ENCODE peak calls at places on chromosomes 5 and 9, in five cellular contexts. V, N, S, I and P are unnamed samples.

GRCh38 chr9:130237763-130238524 is 27.6 kb upstream of the HMCN2 start:
- DNase-seq in V (no peak), N (no peak), S (no peak), I (no peak), P (no peak)

GRCh38 chr9:114805670-114806551 is at the start of gene TNFSF15:
- DNase-seq in V (no peak), N (peak; percentile 88), S (peak; percentile 40), I (peak; percentile 18), P (peak; percentile 68)

GRCh38 chr5:166509085-166509484 is 1782.4 kb upstream of the WWC1 start:
- DNase-seq in V (peak; percentile 2), N (no peak), S (no peak), I (peak; percentile 84), P (no peak)

GRCh38 chr5:19125956-19126713 is 861.9 kb downstream of the CDH18 start:
- DNase-seq in V (no peak), N (no peak), S (peak; percentile 0), I (no peak), P (no peak)

GRCh38 chr5:53922508-53923498 is 362.4 kb downstream of the NDUFS4 start:
- DNase-seq in V (no peak), N (no peak), S (no peak), I (no peak), P (no peak)

GRCh38 chr5:128414469-128414868 is 123.6 kb downstream of the FBN2 start:
- DNase-seq in V (no peak), N (no peak), S (no peak), I (no peak), P (no peak)

GRCh38 chr9:19989213-19989612 is 200.4 kb upstream of the SLC24A2 start:
- DNase-seq in V (no peak), N (no peak), S (no peak), I (no peak), P (no peak)

GRCh38 chr5:160685219-160685618 is 166.8 kb downstream of the ATP10B start:
- DNase-seq in V (no peak), N (no peak), S (no peak), I (no peak), P (no peak)

GRCh38 chr9:28031521-28032177 is 458.4 kb upstream of the C9orf72 start:
- DNase-seq in V (no peak), N (no peak), S (no peak), I (peak; percentile 80), P (no peak)

GRCh38 chr9:2291980-2292704 is 277.0 kb downstream of the SMARCA2 start:
- DNase-seq in V (peak; percentile 54), N (peak; percentile 92), S (peak; percentile 11), I (no peak), P (no peak)

GRCh38 chr9:70257991-70258691 is 637 bp upstream of the SMC5 start:
- DNase-seq in V (peak; percentile 68), N (peak; percentile 64), S (peak; percentile 57), I (peak; percentile 65), P (no peak)

GRCh38 chr9:123091459-123091858 is 58.0 kb downstream of the GPR21 start:
- DNase-seq in V (no peak), N (no peak), S (no peak), I (no peak), P (no peak)

GRCh38 chr9:88922091-88922490 is 69.2 kb upstream of the S1PR3 start:
- DNase-seq in V (no peak), N (no peak), S (no peak), I (no peak), P (no peak)

GRCh38 chr5:171736976-171737848 is 48.4 kb upstream of the SMIM23 start:
- DNase-seq in V (peak; percentile 23), N (no peak), S (peak; percentile 3), I (no peak), P (no peak)

GRCh38 chr5:160133071-160133917 is 14.0 kb upstream of the PWWP2A start:
- DNase-seq in V (peak; percentile 80), N (no peak), S (peak; percentile 65), I (peak; percentile 74), P (peak; percentile 9)

GRCh38 chr9:88110026-88110425 is 28.2 kb downstream of the SPATA31C2 start:
- DNase-seq in V (no peak), N (no peak), S (no peak), I (no peak), P (no peak)

GRCh38 chr9:112900901-112901300 is 10.2 kb upstream of the SLC46A2 start:
- DNase-seq in V (no peak), N (no peak), S (no peak), I (no peak), P (no peak)

GRCh38 chr9:268616-269015 is 54.0 kb downstream of the DOCK8 start:
- DNase-seq in V (no peak), N (no peak), S (no peak), I (no peak), P (no peak)

GRCh38 chr5:96288166-96288844 is 144.7 kb downstream of the PCSK1 start:
- DNase-seq in V (peak; percentile 64), N (no peak), S (no peak), I (no peak), P (no peak)

GRCh38 chr9:86034863-86035734 is 64.3 kb downstream of the GOLM1 start:
- DNase-seq in V (peak; percentile 60), N (no peak), S (peak; percentile 44), I (peak; percentile 69), P (peak; percentile 44)

GRCh38 chr9:114278881-114279570 is 43.9 kb upstream of the ORM1 start:
- DNase-seq in V (peak; percentile 47), N (peak; percentile 54), S (peak; percentile 65), I (no peak), P (no peak)

GRCh38 chr5:73648490-73648889 is 22.5 kb downstream of the ARHGEF28 start:
- DNase-seq in V (no peak), N (no peak), S (no peak), I (no peak), P (no peak)

GRCh38 chr5:14063691-14064090 is 79.5 kb upstream of the TRIO start:
- DNase-seq in V (peak; percentile 5), N (no peak), S (peak; percentile 36), I (no peak), P (no peak)

GRCh38 chr9:127833555-127833954 is 20.9 kb downstream of the ENG start:
- DNase-seq in V (peak; percentile 91), N (no peak), S (no peak), I (no peak), P (no peak)

GRCh38 chr5:95020382-95020781 is 264.5 kb downstream of the MCTP1 start:
- DNase-seq in V (no peak), N (no peak), S (no peak), I (no peak), P (no peak)

GRCh38 chr5:106521701-106522100 is 1149.0 kb downstream of the EFNA5 start:
- DNase-seq in V (peak; percentile 13), N (no peak), S (peak; percentile 71), I (no peak), P (peak; percentile 88)

GRCh38 chr5:142697846-142698245 is 12.0 kb upstream of the FGF1 start:
- DNase-seq in V (peak; percentile 55), N (no peak), S (peak; percentile 31), I (no peak), P (no peak)

GRCh38 chr9:37037744-37038640 is 3.9 kb upstream of the PAX5 start:
- DNase-seq in V (peak; percentile 54), N (no peak), S (no peak), I (peak; percentile 79), P (no peak)

GRCh38 chr9:8857330-8858249 is 1058.0 kb upstream of the DMAC1 start:
- DNase-seq in V (peak; percentile 32), N (no peak), S (peak; percentile 22), I (peak; percentile 89), P (peak; percentile 21)

GRCh38 chr9:68685213-68685612 is 19.8 kb upstream of the PIP5K1B start:
- DNase-seq in V (no peak), N (no peak), S (no peak), I (no peak), P (no peak)

GRCh38 chr5:75348241-75348640 is 11.2 kb downstream of the HMGCR start:
- DNase-seq in V (no peak), N (no peak), S (peak; percentile 39), I (no peak), P (no peak)

GRCh38 chr9:98306384-98307145 is 51.1 kb upstream of the TBC1D2 start:
- DNase-seq in V (no peak), N (no peak), S (no peak), I (no peak), P (no peak)

GRCh38 chr9:4538107-4538506 is 47.8 kb downstream of the SLC1A1 start:
- DNase-seq in V (no peak), N (no peak), S (no peak), I (no peak), P (no peak)

GRCh38 chr5:179079165-179079987 is 19.2 kb downstream of the ZNF354C start:
- DNase-seq in V (peak; percentile 6), N (no peak), S (no peak), I (no peak), P (no peak)
- H3K9me3 ChIP-seq in V (peaks cover 39% of the 10 kb centered on the region), N (peaks cover 79% of the 10 kb centered on the region), S (peaks cover 54% of the 10 kb centered on the region), I (peaks cover 68% of the 10 kb centered on the region), P (peaks cover 23% of the 10 kb centered on the region)

GRCh38 chr5:10445352-10445751 is 3.7 kb downstream of the ROPN1L start:
- DNase-seq in V (no peak), N (no peak), S (no peak), I (no peak), P (no peak)
- H2AFZ ChIP-seq in V (no peak overlapping the region), N (no peak overlapping the region), S (no peak overlapping the region), I (no peak overlapping the region), P (peak overlapping the region; percentile 63)

GRCh38 chr5:178368278-178368677 is 135.7 kb upstream of the PHYKPL start:
- DNase-seq in V (no peak), N (no peak), S (no peak), I (no peak), P (no peak)
- H3K9me3 ChIP-seq in V (no peaks in the 10 kb centered on the region), N (no peaks in the 10 kb centered on the region), S (peaks cover 9% of the 10 kb centered on the region), I (no peaks in the 10 kb centered on the region), P (no peaks in the 10 kb centered on the region)

DNA sequence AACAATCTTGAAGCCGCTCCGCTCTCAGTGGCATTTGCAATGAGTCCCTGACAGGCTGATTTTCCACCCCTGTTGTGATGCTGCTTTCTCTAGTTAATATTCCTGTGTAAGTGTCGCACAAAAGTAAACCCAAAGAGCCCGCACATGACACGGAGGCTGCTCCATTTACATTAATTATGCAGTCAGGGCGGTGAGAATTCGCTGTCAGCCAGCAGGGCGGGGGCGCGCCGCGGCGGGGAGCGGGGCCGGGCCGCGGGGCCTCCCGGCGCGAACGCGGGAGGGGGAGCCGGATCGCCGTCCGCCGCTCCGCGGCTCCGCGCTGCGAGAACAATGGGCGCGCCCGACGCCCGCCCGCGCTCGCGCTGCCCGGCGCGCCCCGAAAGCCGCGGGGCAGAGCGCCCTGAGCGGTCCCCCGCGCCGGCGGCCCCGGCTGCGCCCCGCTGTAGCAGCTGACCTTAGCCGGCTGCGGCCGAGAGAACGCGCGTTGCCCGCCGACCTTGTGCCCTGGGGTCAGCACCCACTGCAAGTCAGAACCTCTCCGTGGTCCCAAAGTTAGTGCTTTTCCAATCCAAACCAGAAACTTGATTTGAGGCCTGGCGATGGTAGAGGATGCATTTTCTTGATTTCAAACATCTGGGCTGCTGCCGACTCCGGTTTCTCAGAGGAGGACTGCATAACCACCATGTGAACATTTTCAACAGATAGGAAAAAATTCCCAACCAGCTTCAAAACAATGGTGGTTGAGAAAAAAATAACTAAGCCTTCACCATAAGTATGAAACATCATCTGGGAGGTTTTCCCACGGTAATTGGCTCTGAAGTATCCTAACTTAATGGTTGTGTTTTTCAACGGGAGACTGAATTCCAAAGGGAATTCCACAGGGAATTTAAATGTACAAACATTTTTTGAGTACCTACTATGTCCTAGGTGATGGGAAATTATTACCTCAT is 142.6 kb downstream of the PBX3 start:
- DNase-seq in V (peak; percentile 70), N (no peak), S (peak; percentile 82), I (peak; percentile 80), P (peak; percentile 56)
- H2AFZ ChIP-seq in V (peak overlapping the region; percentile 83), N (no peak overlapping the region), S (peak overlapping the region; percentile 77), I (peak overlapping the region; percentile 54), P (peak overlapping the region; percentile 50)

GRCh38 chr5:12133520-12133919 is 229.3 kb upstream of the CTNND2 start:
- DNase-seq in V (no peak), N (no peak), S (no peak), I (no peak), P (no peak)
- H3K9me3 ChIP-seq in V (no peaks in the 10 kb centered on the region), N (no peaks in the 10 kb centered on the region), S (no peaks in the 10 kb centered on the region), I (no peaks in the 10 kb centered on the region), P (peaks cover 6% of the 10 kb centered on the region)

GRCh38 chr9:14924821-14925220 is 14.6 kb upstream of the FREM1 start:
- DNase-seq in V (peak; percentile 85), N (no peak), S (no peak), I (no peak), P (no peak)
- H2AFZ ChIP-seq in V (peak overlapping the region; percentile 76), N (no peak overlapping the region), S (no peak overlapping the region), I (no peak overlapping the region), P (no peak overlapping the region)